ENCODE peak calls at places on chromosomes 6 and 20, in ten cellular contexts. C, L, S, T, E, M, A, Y, V and U are unnamed samples.

GRCh38 chr6:129281173-129281796 is 398.3 kb downstream of the LAMA2 start:
- DNase-seq in Y (no peak), V (no peak), E (no peak), S (no peak), C (no peak), A (no peak), M (no peak), T (no peak), L (no peak), U (no peak)

GRCh38 chr6:136014454-136015421 is 163.2 kb downstream of the PDE7B start:
- DNase-seq in C (no peak), E (peak; percentile 24), Y (no peak), V (no peak), M (peak; percentile 79), A (peak; percentile 97), L (peak; percentile 80), S (no peak), T (no peak), U (no peak)

GRCh38 chr20:39269031-39269461 is 306.9 kb downstream of the DHX35 start:
- DNase-seq in T (peak; percentile 57), A (peak; percentile 58), S (no peak), E (peak; percentile 67), C (peak; percentile 30), Y (peak; percentile 40), V (peak; percentile 85), M (peak; percentile 48), L (peak; percentile 57), U (no peak)

GRCh38 chr6:18293192-18293904 is 29.0 kb upstream of the DEK start:
- DNase-seq in M (no peak), T (no peak), A (peak; percentile 48), S (no peak), Y (peak; percentile 59), E (no peak), L (peak; percentile 44), C (no peak), V (no peak), U (no peak)

GRCh38 chr6:26475823-26476729 is 18.3 kb downstream of the BTN2A1 start:
- DNase-seq in V (no peak), T (no peak), E (no peak), Y (no peak), L (peak; percentile 14), S (no peak), A (peak; percentile 53), C (no peak), M (no peak), U (no peak)

GRCh38 chr20:48815537-48815936 is 12.3 kb downstream of the PREX1 start:
- DNase-seq in M (no peak), Y (no peak), L (no peak), S (no peak), E (no peak), C (no peak), V (no peak), A (no peak), T (no peak), U (no peak)

GRCh38 chr6:144845181-144845580 is 560.0 kb downstream of the UTRN start:
- DNase-seq in L (no peak), A (peak; percentile 5), V (no peak), M (no peak), C (no peak), S (no peak), Y (no peak), T (no peak), E (no peak), U (no peak)

GRCh38 chr6:155188707-155189496 is 74.9 kb upstream of the CLDN20 start:
- DNase-seq in S (no peak), V (no peak), Y (no peak), T (no peak), E (no peak), C (no peak), L (peak; percentile 84), A (peak; percentile 98), M (no peak), U (no peak)

GRCh38 chr6:113634352-113635163 is 222.6 kb upstream of the MARCKS start:
- DNase-seq in M (no peak), E (no peak), L (peak; percentile 24), T (no peak), Y (no peak), A (peak; percentile 69), S (no peak), C (no peak), V (no peak), U (no peak)

GRCh38 chr20:3854462-3854870 is 7.8 kb downstream of the MAVS start:
- DNase-seq in L (no peak), V (no peak), S (no peak), T (no peak), C (no peak), E (no peak), A (no peak), Y (no peak), M (no peak), U (no peak)

GRCh38 chr20:47774081-47774777 is 11.1 kb downstream of the SULF2 start:
- DNase-seq in Y (peak; percentile 57), E (peak; percentile 57), V (no peak), M (no peak), S (no peak), L (no peak), T (no peak), C (no peak), A (no peak), U (no peak)

GRCh38 chr20:57582432-57583288 is 21.8 kb downstream of the PCK1 start:
- DNase-seq in E (peak; percentile 50), A (no peak), T (no peak), Y (no peak), S (no peak), V (peak; percentile 56), M (peak; percentile 89), C (no peak), L (no peak), U (peak; percentile 3)

GRCh38 chr20:63896136-63896890 is 1.4 kb downstream of the DNAJC5 start:
- DNase-seq in Y (peak; percentile 65), A (peak; percentile 67), E (peak; percentile 58), L (peak; percentile 27), T (no peak), S (no peak), V (no peak), M (peak; percentile 54), C (peak; percentile 24), U (no peak)

GRCh38 chr6:109318328-109318876 is 63.9 kb downstream of the CD164 start:
- DNase-seq in L (no peak), T (no peak), V (peak; percentile 52), A (no peak), C (peak; percentile 43), E (no peak), S (no peak), M (no peak), Y (peak; percentile 81), U (no peak)

GRCh38 chr6:3500262-3501001 is 43.6 kb upstream of the SLC22A23 start:
- DNase-seq in C (no peak), Y (no peak), A (peak; percentile 84), T (no peak), S (no peak), M (no peak), L (peak; percentile 73), E (no peak), V (no peak), U (no peak)

GRCh38 chr20:7155282-7155681 is 387.8 kb downstream of the BMP2 start:
- DNase-seq in A (no peak), C (no peak), S (no peak), L (no peak), E (no peak), T (no peak), Y (no peak), V (no peak), M (no peak), U (no peak)

GRCh38 chr20:37236462-37236861 is 25.2 kb downstream of the GHRH start:
- DNase-seq in L (no peak), S (no peak), M (no peak), C (no peak), V (no peak), E (peak; percentile 58), T (no peak), A (no peak), Y (no peak), U (no peak)

GRCh38 chr6:106470811-106471210 is 110.3 kb downstream of the CRYBG1 start:
- DNase-seq in T (no peak), A (no peak), C (no peak), V (no peak), M (no peak), S (no peak), Y (no peak), E (no peak), L (no peak), U (no peak)

GRCh38 chr20:10217517-10218410 is 866 bp upstream of the SNAP25 start:
- DNase-seq in T (peak; percentile 83), S (no peak), V (peak; percentile 76), Y (peak; percentile 13), E (peak; percentile 65), M (peak; percentile 10), A (peak; percentile 76), C (no peak), L (peak; percentile 55), U (no peak)

GRCh38 chr6:39225946-39226437 is 3.3 kb downstream of the KCNK5 start:
- DNase-seq in L (no peak), M (no peak), T (no peak), Y (no peak), V (no peak), E (no peak), A (no peak), S (no peak), C (no peak), U (no peak)

GRCh38 chr6:41654433-41655020 is 16.3 kb downstream of the MDFI start:
- DNase-seq in T (no peak), Y (no peak), E (peak; percentile 13), M (no peak), S (peak; percentile 22), C (no peak), V (no peak), A (no peak), L (no peak), U (no peak)

GRCh38 chr20:8449120-8449519 is 317.1 kb downstream of the PLCB1 start:
- DNase-seq in L (peak; percentile 41), A (peak; percentile 50), C (no peak), E (no peak), T (no peak), V (no peak), M (no peak), Y (no peak), S (no peak), U (no peak)

GRCh38 chr6:119517428-119517827 is 167.9 kb upstream of the MAN1A1 start:
- DNase-seq in T (no peak), A (no peak), C (no peak), V (no peak), Y (no peak), L (no peak), S (no peak), E (no peak), M (no peak), U (no peak)

GRCh38 chr20:63072231-63072791 is 65.5 kb upstream of the BHLHE23 start:
- DNase-seq in C (no peak), A (no peak), L (no peak), M (no peak), E (peak; percentile 7), Y (no peak), S (no peak), T (no peak), V (peak; percentile 11), U (no peak)

GRCh38 chr6:149271348-149272340 is 45.9 kb upstream of the TAB2 start:
- DNase-seq in E (peak; percentile 34), A (peak; percentile 23), M (no peak), C (no peak), T (no peak), V (no peak), S (no peak), Y (peak; percentile 28), L (no peak), U (no peak)

GRCh38 chr20:33251496-33251895 is 15.7 kb downstream of the BPIFA1 start:
- DNase-seq in M (no peak), S (peak; percentile 37), A (no peak), E (no peak), T (no peak), C (no peak), V (no peak), L (no peak), Y (no peak), U (peak; percentile 62)

GRCh38 chr6:26322645-26323482 is 42.1 kb upstream of the BTN3A2 start:
- DNase-seq in Y (peak; percentile 34), C (no peak), V (no peak), S (peak; percentile 73), A (peak; percentile 86), M (no peak), E (no peak), T (no peak), L (peak; percentile 68), U (peak; percentile 94)

GRCh38 chr6:25637946-25638345 is 14.1 kb upstream of the SCGN start:
- DNase-seq in M (no peak), Y (peak; percentile 20), L (no peak), C (no peak), S (no peak), A (no peak), E (no peak), V (no peak), T (no peak), U (no peak)